ENCODE peak calls at places on chromosomes 13 and 19, in ten cellular contexts. One of them, this sample, is unnamed.

GRCh38 chr13:45728759-45729158 is 26.6 kb downstream of the CBY2 start:
- DNase-seq in breast epithelium: no peak
- DNase-seq in stomach: no peak
- DNase-seq in aorta: no peak
- DNase-seq in GM12878: no peak
- DNase-seq in bronchial epithelial cell: peak; percentile 7
- DNase-seq in hepatocyte: peak; percentile 22
- DNase-seq in fibroblast of lung: no peak
- DNase-seq in osteoblast: no peak
- DNase-seq in small intestine: no peak
- DNase-seq in this sample: no peak

GRCh38 chr19:38970664-38971532 is 4.6 kb downstream of the FBXO17 start:
- DNase-seq in breast epithelium: no peak
- DNase-seq in stomach: no peak
- DNase-seq in aorta: no peak
- DNase-seq in GM12878: no peak
- DNase-seq in bronchial epithelial cell: no peak
- DNase-seq in hepatocyte: no peak
- DNase-seq in fibroblast of lung: peak; percentile 22
- DNase-seq in osteoblast: peak; percentile 14
- DNase-seq in small intestine: no peak
- DNase-seq in this sample: no peak

GRCh38 chr19:51127032-51127431 is 2.3 kb downstream of the SIGLEC9 start:
- DNase-seq in breast epithelium: no peak
- DNase-seq in stomach: no peak
- DNase-seq in aorta: no peak
- DNase-seq in GM12878: no peak
- DNase-seq in bronchial epithelial cell: no peak
- DNase-seq in hepatocyte: no peak
- DNase-seq in fibroblast of lung: no peak
- DNase-seq in osteoblast: no peak
- DNase-seq in small intestine: no peak
- DNase-seq in this sample: no peak

GRCh38 chr19:33456076-33456844 is 65.3 kb downstream of the PEPD start:
- DNase-seq in breast epithelium: no peak
- DNase-seq in stomach: no peak
- DNase-seq in aorta: peak; percentile 71
- DNase-seq in GM12878: no peak
- DNase-seq in bronchial epithelial cell: no peak
- DNase-seq in hepatocyte: no peak
- DNase-seq in fibroblast of lung: no peak
- DNase-seq in osteoblast: peak; percentile 36
- DNase-seq in small intestine: no peak
- DNase-seq in this sample: no peak

GRCh38 chr13:100526299-100527030 is 62.1 kb downstream of the GGACT start:
- DNase-seq in breast epithelium: no peak
- DNase-seq in stomach: no peak
- DNase-seq in aorta: no peak
- DNase-seq in GM12878: no peak
- DNase-seq in bronchial epithelial cell: no peak
- DNase-seq in hepatocyte: no peak
- DNase-seq in fibroblast of lung: no peak
- DNase-seq in osteoblast: peak; percentile 41
- DNase-seq in small intestine: no peak
- DNase-seq in this sample: no peak

GRCh38 chr13:110347535-110348308 is 40.6 kb downstream of the COL4A2 start:
- DNase-seq in breast epithelium: peak; percentile 88
- DNase-seq in stomach: no peak
- DNase-seq in aorta: peak; percentile 89
- DNase-seq in GM12878: no peak
- DNase-seq in bronchial epithelial cell: peak; percentile 100
- DNase-seq in hepatocyte: no peak
- DNase-seq in fibroblast of lung: peak; percentile 68
- DNase-seq in osteoblast: peak; percentile 87
- DNase-seq in small intestine: no peak
- DNase-seq in this sample: peak; percentile 63

GRCh38 chr13:21974741-21975140 is 303.9 kb downstream of the FGF9 start:
- DNase-seq in breast epithelium: no peak
- DNase-seq in stomach: no peak
- DNase-seq in aorta: no peak
- DNase-seq in GM12878: no peak
- DNase-seq in bronchial epithelial cell: no peak
- DNase-seq in hepatocyte: no peak
- DNase-seq in fibroblast of lung: no peak
- DNase-seq in osteoblast: peak; percentile 65
- DNase-seq in small intestine: no peak
- DNase-seq in this sample: no peak

GRCh38 chr19:6047741-6048231 is 62.5 kb downstream of the RFX2 start:
- DNase-seq in breast epithelium: no peak
- DNase-seq in stomach: no peak
- DNase-seq in aorta: no peak
- DNase-seq in GM12878: no peak
- DNase-seq in bronchial epithelial cell: peak; percentile 49
- DNase-seq in hepatocyte: peak; percentile 71
- DNase-seq in fibroblast of lung: peak; percentile 56
- DNase-seq in osteoblast: peak; percentile 95
- DNase-seq in small intestine: no peak
- DNase-seq in this sample: no peak

GRCh38 chr13:31424130-31424729 is 224.5 kb downstream of the B3GLCT start:
- DNase-seq in breast epithelium: peak; percentile 69
- DNase-seq in stomach: peak; percentile 78
- DNase-seq in aorta: peak; percentile 87
- DNase-seq in GM12878: peak; percentile 13
- DNase-seq in bronchial epithelial cell: peak; percentile 72
- DNase-seq in hepatocyte: peak; percentile 88
- DNase-seq in fibroblast of lung: peak; percentile 78
- DNase-seq in osteoblast: peak; percentile 92
- DNase-seq in small intestine: peak; percentile 72
- DNase-seq in this sample: peak; percentile 85

GRCh38 chr19:47507924-47508553 is 6.8 kb downstream of the NAPA start:
- DNase-seq in breast epithelium: no peak
- DNase-seq in stomach: no peak
- DNase-seq in aorta: no peak
- DNase-seq in GM12878: no peak
- DNase-seq in bronchial epithelial cell: no peak
- DNase-seq in hepatocyte: no peak
- DNase-seq in fibroblast of lung: no peak
- DNase-seq in osteoblast: peak; percentile 36
- DNase-seq in small intestine: no peak
- DNase-seq in this sample: no peak

GRCh38 chr19:53642381-53643099 is 10.7 kb downstream of the DPRX start:
- DNase-seq in breast epithelium: no peak
- DNase-seq in stomach: no peak
- DNase-seq in aorta: no peak
- DNase-seq in GM12878: no peak
- DNase-seq in bronchial epithelial cell: no peak
- DNase-seq in hepatocyte: no peak
- DNase-seq in fibroblast of lung: no peak
- DNase-seq in osteoblast: peak; percentile 82
- DNase-seq in small intestine: no peak
- DNase-seq in this sample: no peak

GRCh38 chr13:59651479-59651878 is 512.2 kb downstream of the DIAPH3 start:
- DNase-seq in breast epithelium: no peak
- DNase-seq in stomach: no peak
- DNase-seq in aorta: no peak
- DNase-seq in GM12878: no peak
- DNase-seq in bronchial epithelial cell: no peak
- DNase-seq in hepatocyte: no peak
- DNase-seq in fibroblast of lung: no peak
- DNase-seq in osteoblast: no peak
- DNase-seq in small intestine: no peak
- DNase-seq in this sample: no peak

GRCh38 chr13:112875627-112876026 is 93.4 kb upstream of the MCF2L start:
- DNase-seq in breast epithelium: no peak
- DNase-seq in stomach: no peak
- DNase-seq in aorta: peak; percentile 65
- DNase-seq in GM12878: no peak
- DNase-seq in bronchial epithelial cell: no peak
- DNase-seq in hepatocyte: no peak
- DNase-seq in fibroblast of lung: no peak
- DNase-seq in osteoblast: no peak
- DNase-seq in small intestine: no peak
- DNase-seq in this sample: no peak

GRCh38 chr13:112877976-112878955 is 90.7 kb upstream of the MCF2L start:
- DNase-seq in breast epithelium: no peak
- DNase-seq in stomach: no peak
- DNase-seq in aorta: peak; percentile 35
- DNase-seq in GM12878: no peak
- DNase-seq in bronchial epithelial cell: no peak
- DNase-seq in hepatocyte: no peak
- DNase-seq in fibroblast of lung: no peak
- DNase-seq in osteoblast: no peak
- DNase-seq in small intestine: no peak
- DNase-seq in this sample: no peak

GRCh38 chr13:112877496-112877895 is 91.5 kb upstream of the MCF2L start:
- DNase-seq in breast epithelium: no peak
- DNase-seq in stomach: no peak
- DNase-seq in aorta: peak; percentile 57
- DNase-seq in GM12878: no peak
- DNase-seq in bronchial epithelial cell: no peak
- DNase-seq in hepatocyte: no peak
- DNase-seq in fibroblast of lung: no peak
- DNase-seq in osteoblast: no peak
- DNase-seq in small intestine: no peak
- DNase-seq in this sample: no peak

GRCh38 chr13:112876305-112877000 is 92.6 kb upstream of the MCF2L start:
- DNase-seq in breast epithelium: no peak
- DNase-seq in stomach: no peak
- DNase-seq in aorta: peak; percentile 70
- DNase-seq in GM12878: no peak
- DNase-seq in bronchial epithelial cell: no peak
- DNase-seq in hepatocyte: no peak
- DNase-seq in fibroblast of lung: no peak
- DNase-seq in osteoblast: no peak
- DNase-seq in small intestine: no peak
- DNase-seq in this sample: no peak

GRCh38 chr13:112877066-112877465 is 91.9 kb upstream of the MCF2L start:
- DNase-seq in breast epithelium: no peak
- DNase-seq in stomach: no peak
- DNase-seq in aorta: peak; percentile 64
- DNase-seq in GM12878: no peak
- DNase-seq in bronchial epithelial cell: no peak
- DNase-seq in hepatocyte: no peak
- DNase-seq in fibroblast of lung: no peak
- DNase-seq in osteoblast: no peak
- DNase-seq in small intestine: no peak
- DNase-seq in this sample: no peak
- H3K36me3 ChIP-seq in breast epithelium: no peaks in the 10 kb centered on the region
- H3K36me3 ChIP-seq in stomach: peaks cover 65% of the 10 kb centered on the region
- H3K36me3 ChIP-seq in aorta: no peaks in the 10 kb centered on the region
- H3K36me3 ChIP-seq in GM12878: peaks cover 5% of the 10 kb centered on the region
- H3K36me3 ChIP-seq in bronchial epithelial cell: peaks cover 9% of the 10 kb centered on the region
- H3K36me3 ChIP-seq in hepatocyte: no peaks in the 10 kb centered on the region
- H3K36me3 ChIP-seq in fibroblast of lung: peaks cover 3% of the 10 kb centered on the region
- H3K36me3 ChIP-seq in osteoblast: no peaks in the 10 kb centered on the region
- H3K36me3 ChIP-seq in small intestine: no peaks in the 10 kb centered on the region
- H3K36me3 ChIP-seq in this sample: peaks cover 64% of the 10 kb centered on the region

GRCh38 chr19:4713384-4713951 is 10.2 kb downstream of the DPP9 start:
- DNase-seq in breast epithelium: peak; percentile 96
- DNase-seq in stomach: peak; percentile 96
- DNase-seq in aorta: peak; percentile 87
- DNase-seq in GM12878: no peak
- DNase-seq in bronchial epithelial cell: peak; percentile 99
- DNase-seq in hepatocyte: peak; percentile 42
- DNase-seq in fibroblast of lung: peak; percentile 96
- DNase-seq in osteoblast: peak; percentile 100
- DNase-seq in small intestine: peak; percentile 86
- DNase-seq in this sample: peak; percentile 98
- H3K36me3 ChIP-seq in breast epithelium: no peaks in the 10 kb centered on the region
- H3K36me3 ChIP-seq in stomach: peaks cover 97% of the 10 kb centered on the region
- H3K36me3 ChIP-seq in aorta: peaks cover 4% of the 10 kb centered on the region
- H3K36me3 ChIP-seq in GM12878: peaks cover 51% of the 10 kb centered on the region
- H3K36me3 ChIP-seq in bronchial epithelial cell: peaks cover 40% of the 10 kb centered on the region
- H3K36me3 ChIP-seq in hepatocyte: no peaks in the 10 kb centered on the region
- H3K36me3 ChIP-seq in fibroblast of lung: peaks cover 50% of the 10 kb centered on the region
- H3K36me3 ChIP-seq in osteoblast: peaks cover 66% of the 10 kb centered on the region
- H3K36me3 ChIP-seq in small intestine: peaks cover 36% of the 10 kb centered on the region
- H3K36me3 ChIP-seq in this sample: peaks cover 60% of the 10 kb centered on the region

GRCh38 chr19:2123682-2124387 is 27.1 kb downstream of the IZUMO4 start:
- DNase-seq in breast epithelium: no peak
- DNase-seq in stomach: no peak
- DNase-seq in aorta: peak; percentile 81
- DNase-seq in GM12878: no peak
- DNase-seq in bronchial epithelial cell: no peak
- DNase-seq in hepatocyte: peak; percentile 42
- DNase-seq in fibroblast of lung: no peak
- DNase-seq in osteoblast: peak; percentile 96
- DNase-seq in small intestine: no peak
- DNase-seq in this sample: peak; percentile 47
- H3K36me3 ChIP-seq in breast epithelium: peaks cover 9% of the 10 kb centered on the region
- H3K36me3 ChIP-seq in stomach: peaks cover 96% of the 10 kb centered on the region
- H3K36me3 ChIP-seq in aorta: peaks cover 18% of the 10 kb centered on the region
- H3K36me3 ChIP-seq in GM12878: peaks cover 40% of the 10 kb centered on the region
- H3K36me3 ChIP-seq in bronchial epithelial cell: peaks cover 46% of the 10 kb centered on the region
- H3K36me3 ChIP-seq in hepatocyte: no peaks in the 10 kb centered on the region
- H3K36me3 ChIP-seq in fibroblast of lung: peaks cover 42% of the 10 kb centered on the region
- H3K36me3 ChIP-seq in osteoblast: peaks cover 78% of the 10 kb centered on the region
- H3K36me3 ChIP-seq in small intestine: peaks cover 25% of the 10 kb centered on the region
- H3K36me3 ChIP-seq in this sample: peaks cover 15% of the 10 kb centered on the region

GRCh38 chr19:44438441-44438840 is 9.8 kb downstream of the ZNF229 start:
- DNase-seq in breast epithelium: no peak
- DNase-seq in stomach: no peak
- DNase-seq in aorta: no peak
- DNase-seq in GM12878: no peak
- DNase-seq in bronchial epithelial cell: no peak
- DNase-seq in hepatocyte: no peak
- DNase-seq in fibroblast of lung: no peak
- DNase-seq in osteoblast: no peak
- DNase-seq in small intestine: no peak
- DNase-seq in this sample: no peak
- H3K36me3 ChIP-seq in breast epithelium: peaks cover 22% of the 10 kb centered on the region
- H3K36me3 ChIP-seq in stomach: peaks cover 89% of the 10 kb centered on the region
- H3K36me3 ChIP-seq in aorta: peaks cover 24% of the 10 kb centered on the region
- H3K36me3 ChIP-seq in GM12878: no peaks in the 10 kb centered on the region
- H3K36me3 ChIP-seq in bronchial epithelial cell: peaks cover 4% of the 10 kb centered on the region
- H3K36me3 ChIP-seq in hepatocyte: no peaks in the 10 kb centered on the region
- H3K36me3 ChIP-seq in fibroblast of lung: peaks cover 6% of the 10 kb centered on the region
- H3K36me3 ChIP-seq in osteoblast: peaks cover 30% of the 10 kb centered on the region
- H3K36me3 ChIP-seq in small intestine: peaks cover 5% of the 10 kb centered on the region
- H3K36me3 ChIP-seq in this sample: peaks cover 80% of the 10 kb centered on the region

GRCh38 chr19:49010453-49010852 is 6.4 kb downstream of the LHB start:
- DNase-seq in breast epithelium: no peak
- DNase-seq in stomach: no peak
- DNase-seq in aorta: no peak
- DNase-seq in GM12878: no peak
- DNase-seq in bronchial epithelial cell: no peak
- DNase-seq in hepatocyte: no peak
- DNase-seq in fibroblast of lung: no peak
- DNase-seq in osteoblast: no peak
- DNase-seq in small intestine: no peak
- DNase-seq in this sample: no peak
- H3K36me3 ChIP-seq in breast epithelium: peaks cover 9% of the 10 kb centered on the region
- H3K36me3 ChIP-seq in stomach: peaks cover 95% of the 10 kb centered on the region
- H3K36me3 ChIP-seq in aorta: peaks cover 2% of the 10 kb centered on the region
- H3K36me3 ChIP-seq in GM12878: peaks cover 25% of the 10 kb centered on the region
- H3K36me3 ChIP-seq in bronchial epithelial cell: peaks cover 24% of the 10 kb centered on the region
- H3K36me3 ChIP-seq in hepatocyte: no peaks in the 10 kb centered on the region
- H3K36me3 ChIP-seq in fibroblast of lung: peaks cover 29% of the 10 kb centered on the region
- H3K36me3 ChIP-seq in osteoblast: peaks cover 51% of the 10 kb centered on the region
- H3K36me3 ChIP-seq in small intestine: peaks cover 17% of the 10 kb centered on the region
- H3K36me3 ChIP-seq in this sample: peaks cover 16% of the 10 kb centered on the region

This sample was measured in psoas muscle.